ENCODE peak calls at places on chromosomes 5 and 9, in ten cellular contexts. E, B, O, R, C, Z, D, A, M and V are unnamed samples.
A peak's percentile ranks its signal among the peaks of the same experiment; 100 is the strongest.

GRCh38 chr9:113131689-113132151 is 19.1 kb upstream of the SLC31A2 start:
- DNase-seq in E (no peak), B (no peak), O (no peak), R (no peak), C (no peak), Z (peak; percentile 34), D (peak; percentile 66), A (peak; percentile 58), M (peak; percentile 46), V (no peak)

GRCh38 chr9:107438211-107439030 is 51.1 kb downstream of the KLF4 start:
- DNase-seq in E (no peak), B (no peak), O (no peak), R (peak; percentile 27), C (no peak), Z (peak; percentile 60), D (no peak), A (no peak), M (no peak), V (no peak)

GRCh38 chr9:20788526-20789421 is 104.7 kb downstream of the FOCAD start:
- DNase-seq in E (no peak), B (no peak), O (no peak), R (no peak), C (no peak), Z (no peak), D (no peak), A (no peak), M (no peak), V (no peak)

GRCh38 chr5:109403469-109403868 is 6.3 kb downstream of the PJA2 start:
- DNase-seq in E (no peak), B (no peak), O (no peak), R (no peak), C (no peak), Z (no peak), D (no peak), A (no peak), M (no peak), V (no peak)

GRCh38 chr5:125485003-125485641 is 738.7 kb upstream of the ZNF608 start:
- DNase-seq in E (peak; percentile 51), B (no peak), O (no peak), R (peak; percentile 48), C (peak; percentile 98), Z (peak; percentile 99), D (no peak), A (peak; percentile 25), M (no peak), V (no peak)

GRCh38 chr5:68884893-68885292 is 208.9 kb upstream of the SLC30A5 start:
- DNase-seq in E (no peak), B (no peak), O (no peak), R (peak; percentile 9), C (no peak), Z (peak; percentile 37), D (no peak), A (peak; percentile 9), M (no peak), V (no peak)

GRCh38 chr5:44267909-44268308 is 121.3 kb downstream of the FGF10 start:
- DNase-seq in E (no peak), B (no peak), O (no peak), R (no peak), C (no peak), Z (no peak), D (no peak), A (no peak), M (no peak), V (no peak)

GRCh38 chr9:93184439-93185221 is 691 bp downstream of the WNK2 start:
- DNase-seq in E (no peak), B (no peak), O (no peak), R (no peak), C (no peak), Z (no peak), D (peak; percentile 65), A (no peak), M (peak; percentile 29), V (no peak)

GRCh38 chr5:149857499-149857898 is 87.1 kb downstream of the PDE6A start:
- DNase-seq in E (peak; percentile 16), B (no peak), O (no peak), R (no peak), C (peak; percentile 97), Z (peak; percentile 75), D (no peak), A (no peak), M (no peak), V (no peak)

GRCh38 chr9:76181781-76182180 is 212.4 kb downstream of the RFK start:
- DNase-seq in E (no peak), B (no peak), O (no peak), R (no peak), C (no peak), Z (no peak), D (no peak), A (no peak), M (no peak), V (no peak)

GRCh38 chr9:95815153-95815552 is 60.3 kb upstream of the ERCC6L2 start:
- DNase-seq in E (no peak), B (no peak), O (no peak), R (peak; percentile 69), C (peak; percentile 58), Z (peak; percentile 53), D (no peak), A (no peak), M (no peak), V (no peak)

GRCh38 chr5:135451581-135452360 is at the start of gene TIFAB:
- DNase-seq in E (no peak), B (no peak), O (no peak), R (no peak), C (no peak), Z (no peak), D (no peak), A (no peak), M (no peak), V (no peak)

GRCh38 chr5:122756263-122756911 is 18.5 kb upstream of the SNX2 start:
- DNase-seq in E (no peak), B (no peak), O (no peak), R (peak; percentile 24), C (peak; percentile 90), Z (peak; percentile 54), D (no peak), A (peak; percentile 81), M (no peak), V (no peak)

GRCh38 chr5:58380655-58381054 is 79.2 kb downstream of the PLK2 start:
- DNase-seq in E (no peak), B (no peak), O (no peak), R (no peak), C (no peak), Z (no peak), D (no peak), A (no peak), M (no peak), V (no peak)

GRCh38 chr5:159821541-159821940 is 94.7 kb upstream of the ADRA1B start:
- DNase-seq in E (no peak), B (no peak), O (no peak), R (no peak), C (no peak), Z (no peak), D (no peak), A (no peak), M (no peak), V (no peak)

GRCh38 chr5:51556833-51557232 is 173.6 kb downstream of the ISL1 start:
- DNase-seq in E (no peak), B (no peak), O (no peak), R (no peak), C (no peak), Z (no peak), D (no peak), A (no peak), M (no peak), V (no peak)

GRCh38 chr9:124792976-124793594 is 16.2 kb downstream of the OLFML2A start:
- DNase-seq in E (no peak), B (no peak), O (no peak), R (no peak), C (no peak), Z (peak; percentile 88), D (no peak), A (no peak), M (no peak), V (no peak)

GRCh38 chr5:180143656-180144364 is 65.2 kb downstream of the RASGEF1C start:
- DNase-seq in E (no peak), B (no peak), O (no peak), R (no peak), C (no peak), Z (no peak), D (peak; percentile 44), A (no peak), M (no peak), V (no peak)

GRCh38 chr5:53694520-53695022 is 134.1 kb downstream of the NDUFS4 start:
- DNase-seq in E (no peak), B (no peak), O (no peak), R (no peak), C (no peak), Z (no peak), D (no peak), A (no peak), M (no peak), V (no peak)

GRCh38 chr5:134041570-134042411 is 37.0 kb upstream of the VDAC1 start:
- DNase-seq in E (no peak), B (no peak), O (no peak), R (no peak), C (no peak), Z (no peak), D (peak; percentile 71), A (no peak), M (no peak), V (no peak)

GRCh38 chr5:83711982-83712601 is 8.6 kb downstream of the HAPLN1 start:
- DNase-seq in E (no peak), B (no peak), O (peak; percentile 7), R (peak; percentile 37), C (no peak), Z (peak; percentile 32), D (peak; percentile 73), A (peak; percentile 45), M (peak; percentile 22), V (no peak)

GRCh38 chr9:8365466-8366160 is 566.0 kb upstream of the DMAC1 start:
- DNase-seq in E (no peak), B (no peak), O (no peak), R (no peak), C (peak; percentile 1), Z (no peak), D (no peak), A (no peak), M (no peak), V (no peak)

GRCh38 chr5:39757121-39757520 is 332.3 kb upstream of the DAB2 start:
- DNase-seq in E (no peak), B (no peak), O (no peak), R (no peak), C (no peak), Z (peak; percentile 66), D (no peak), A (no peak), M (no peak), V (no peak)

GRCh38 chr9:121688681-121689080 is 37.2 kb downstream of the DAB2IP start:
- DNase-seq in E (no peak), B (no peak), O (no peak), R (no peak), C (no peak), Z (no peak), D (no peak), A (no peak), M (no peak), V (no peak)

GRCh38 chr9:75623462-75623861 is 267.0 kb upstream of the PCSK5 start:
- DNase-seq in E (no peak), B (no peak), O (no peak), R (no peak), C (no peak), Z (no peak), D (no peak), A (no peak), M (no peak), V (no peak)

GRCh38 chr9:112097712-112098688 is 77.1 kb downstream of the SUSD1 start:
- DNase-seq in E (peak; percentile 42), B (peak; percentile 58), O (peak; percentile 43), R (peak; percentile 64), C (peak; percentile 66), Z (peak; percentile 67), D (peak; percentile 91), A (peak; percentile 84), M (peak; percentile 58), V (no peak)